ENCODE peak calls at places on chromosomes 6 and 20, in seven cellular contexts. One of them, this sample, is unnamed.
A peak's percentile ranks its signal among the peaks of the same experiment; 100 is the strongest.

GRCh38 chr6:72826033-72826432 is 204.2 kb downstream of the KCNQ5 start:
- DNase-seq in RWPE1: peak; percentile 23
- DNase-seq in cerebellum: no peak
- DNase-seq in T-cell: no peak
- DNase-seq in NCI-H2107: no peak
- DNase-seq in stimulated activated CD4-positive, alpha-beta T cell treated with anti-CD3 and anti-CD28 coated beads, Interleukin-2, amount 100 ng/mL, for 48 hours: no peak
- DNase-seq in epithelial cell of esophagus: peak; percentile 76
- DNase-seq in this sample: no peak

GRCh38 chr20:48750941-48751620 is 76.7 kb downstream of the PREX1 start:
- DNase-seq in T-cell: peak; percentile 34
- DNase-seq in stimulated activated CD4-positive, alpha-beta T cell treated with anti-CD3 and anti-CD28 coated beads, Interleukin-2, amount 100 ng/mL, for 48 hours: no peak
- DNase-seq in RWPE1: no peak
- DNase-seq in epithelial cell of esophagus: no peak
- DNase-seq in cerebellum: peak; percentile 11
- DNase-seq in NCI-H2107: no peak
- DNase-seq in this sample: no peak

GRCh38 chr6:131733376-131734016 is 22.7 kb upstream of the CTAGE9 start:
- DNase-seq in RWPE1: no peak
- DNase-seq in NCI-H2107: no peak
- DNase-seq in stimulated activated CD4-positive, alpha-beta T cell treated with anti-CD3 and anti-CD28 coated beads, Interleukin-2, amount 100 ng/mL, for 48 hours: no peak
- DNase-seq in T-cell: no peak
- DNase-seq in epithelial cell of esophagus: no peak
- DNase-seq in cerebellum: no peak
- DNase-seq in this sample: peak; percentile 7

GRCh38 chr20:39632757-39633156 is 670.6 kb downstream of the DHX35 start:
- DNase-seq in T-cell: no peak
- DNase-seq in epithelial cell of esophagus: no peak
- DNase-seq in stimulated activated CD4-positive, alpha-beta T cell treated with anti-CD3 and anti-CD28 coated beads, Interleukin-2, amount 100 ng/mL, for 48 hours: no peak
- DNase-seq in cerebellum: no peak
- DNase-seq in RWPE1: no peak
- DNase-seq in NCI-H2107: no peak
- DNase-seq in this sample: no peak

GRCh38 chr20:45011108-45011526 is 44.8 kb downstream of the STK4 start:
- DNase-seq in T-cell: no peak
- DNase-seq in RWPE1: peak; percentile 77
- DNase-seq in stimulated activated CD4-positive, alpha-beta T cell treated with anti-CD3 and anti-CD28 coated beads, Interleukin-2, amount 100 ng/mL, for 48 hours: peak; percentile 48
- DNase-seq in NCI-H2107: peak; percentile 0
- DNase-seq in cerebellum: peak; percentile 43
- DNase-seq in epithelial cell of esophagus: peak; percentile 64
- DNase-seq in this sample: no peak

GRCh38 chr6:33021917-33022316 is 12.5 kb upstream of the HLA-DOA start:
- DNase-seq in NCI-H2107: no peak
- DNase-seq in RWPE1: no peak
- DNase-seq in cerebellum: no peak
- DNase-seq in stimulated activated CD4-positive, alpha-beta T cell treated with anti-CD3 and anti-CD28 coated beads, Interleukin-2, amount 100 ng/mL, for 48 hours: no peak
- DNase-seq in epithelial cell of esophagus: no peak
- DNase-seq in T-cell: no peak
- DNase-seq in this sample: no peak

GRCh38 chr20:24832518-24832917 is 116.6 kb upstream of the CST7 start:
- DNase-seq in stimulated activated CD4-positive, alpha-beta T cell treated with anti-CD3 and anti-CD28 coated beads, Interleukin-2, amount 100 ng/mL, for 48 hours: no peak
- DNase-seq in T-cell: no peak
- DNase-seq in epithelial cell of esophagus: no peak
- DNase-seq in cerebellum: no peak
- DNase-seq in RWPE1: no peak
- DNase-seq in NCI-H2107: no peak
- DNase-seq in this sample: no peak

GRCh38 chr6:140817176-140817575 is 1315.5 kb upstream of the GJE1 start:
- DNase-seq in T-cell: no peak
- DNase-seq in epithelial cell of esophagus: peak; percentile 7
- DNase-seq in RWPE1: no peak
- DNase-seq in stimulated activated CD4-positive, alpha-beta T cell treated with anti-CD3 and anti-CD28 coated beads, Interleukin-2, amount 100 ng/mL, for 48 hours: no peak
- DNase-seq in cerebellum: no peak
- DNase-seq in NCI-H2107: no peak
- DNase-seq in this sample: no peak

GRCh38 chr6:26196846-26197683 is 109.8 kb downstream of the HFE start:
- DNase-seq in epithelial cell of esophagus: peak; percentile 92
- DNase-seq in stimulated activated CD4-positive, alpha-beta T cell treated with anti-CD3 and anti-CD28 coated beads, Interleukin-2, amount 100 ng/mL, for 48 hours: peak; percentile 63
- DNase-seq in RWPE1: peak; percentile 92
- DNase-seq in T-cell: peak; percentile 76
- DNase-seq in cerebellum: peak; percentile 92
- DNase-seq in NCI-H2107: peak; percentile 44
- DNase-seq in this sample: peak; percentile 62

GRCh38 chr6:40326689-40327404 is 260.3 kb downstream of the LRFN2 start:
- DNase-seq in epithelial cell of esophagus: no peak
- DNase-seq in NCI-H2107: peak; percentile 17
- DNase-seq in stimulated activated CD4-positive, alpha-beta T cell treated with anti-CD3 and anti-CD28 coated beads, Interleukin-2, amount 100 ng/mL, for 48 hours: no peak
- DNase-seq in cerebellum: no peak
- DNase-seq in RWPE1: no peak
- DNase-seq in T-cell: no peak
- DNase-seq in this sample: no peak

GRCh38 chr20:36532388-36532787 is 8.9 kb upstream of the MYL9 start:
- DNase-seq in cerebellum: no peak
- DNase-seq in epithelial cell of esophagus: no peak
- DNase-seq in NCI-H2107: no peak
- DNase-seq in RWPE1: no peak
- DNase-seq in stimulated activated CD4-positive, alpha-beta T cell treated with anti-CD3 and anti-CD28 coated beads, Interleukin-2, amount 100 ng/mL, for 48 hours: no peak
- DNase-seq in T-cell: no peak
- DNase-seq in this sample: no peak

GRCh38 chr6:29887819-29888581 is 54.3 kb upstream of the HLA-A start:
- DNase-seq in RWPE1: peak; percentile 42
- DNase-seq in T-cell: peak; percentile 65
- DNase-seq in NCI-H2107: no peak
- DNase-seq in epithelial cell of esophagus: peak; percentile 58
- DNase-seq in stimulated activated CD4-positive, alpha-beta T cell treated with anti-CD3 and anti-CD28 coated beads, Interleukin-2, amount 100 ng/mL, for 48 hours: peak; percentile 63
- DNase-seq in cerebellum: peak; percentile 16
- DNase-seq in this sample: peak; percentile 22

GRCh38 chr6:163092846-163093245 is 321.7 kb upstream of the QKI start:
- DNase-seq in cerebellum: peak; percentile 62
- DNase-seq in RWPE1: no peak
- DNase-seq in T-cell: no peak
- DNase-seq in stimulated activated CD4-positive, alpha-beta T cell treated with anti-CD3 and anti-CD28 coated beads, Interleukin-2, amount 100 ng/mL, for 48 hours: no peak
- DNase-seq in NCI-H2107: no peak
- DNase-seq in epithelial cell of esophagus: no peak
- DNase-seq in this sample: no peak

GRCh38 chr6:102562713-102563112 is 1169.2 kb downstream of the GRIK2 start:
- DNase-seq in NCI-H2107: no peak
- DNase-seq in cerebellum: no peak
- DNase-seq in epithelial cell of esophagus: no peak
- DNase-seq in stimulated activated CD4-positive, alpha-beta T cell treated with anti-CD3 and anti-CD28 coated beads, Interleukin-2, amount 100 ng/mL, for 48 hours: no peak
- DNase-seq in RWPE1: no peak
- DNase-seq in T-cell: no peak
- DNase-seq in this sample: no peak

GRCh38 chr6:121382467-121383121 is 48.3 kb upstream of the TBC1D32 start:
- DNase-seq in stimulated activated CD4-positive, alpha-beta T cell treated with anti-CD3 and anti-CD28 coated beads, Interleukin-2, amount 100 ng/mL, for 48 hours: no peak
- DNase-seq in T-cell: no peak
- DNase-seq in NCI-H2107: no peak
- DNase-seq in epithelial cell of esophagus: no peak
- DNase-seq in RWPE1: no peak
- DNase-seq in cerebellum: no peak
- DNase-seq in this sample: no peak

GRCh38 chr6:33174784-33175183 is 17.5 kb downstream of the COL11A2 start:
- DNase-seq in T-cell: no peak
- DNase-seq in stimulated activated CD4-positive, alpha-beta T cell treated with anti-CD3 and anti-CD28 coated beads, Interleukin-2, amount 100 ng/mL, for 48 hours: no peak
- DNase-seq in NCI-H2107: no peak
- DNase-seq in RWPE1: no peak
- DNase-seq in epithelial cell of esophagus: no peak
- DNase-seq in cerebellum: no peak
- DNase-seq in this sample: no peak

GRCh38 chr6:163438940-163439335 is 24.4 kb downstream of the QKI start:
- DNase-seq in epithelial cell of esophagus: no peak
- DNase-seq in cerebellum: no peak
- DNase-seq in T-cell: no peak
- DNase-seq in stimulated activated CD4-positive, alpha-beta T cell treated with anti-CD3 and anti-CD28 coated beads, Interleukin-2, amount 100 ng/mL, for 48 hours: no peak
- DNase-seq in NCI-H2107: no peak
- DNase-seq in RWPE1: no peak
- DNase-seq in this sample: no peak

GRCh38 chr20:64196831-64197418 is 32.7 kb downstream of the MYT1 start:
- DNase-seq in RWPE1: no peak
- DNase-seq in T-cell: no peak
- DNase-seq in epithelial cell of esophagus: no peak
- DNase-seq in cerebellum: peak; percentile 80
- DNase-seq in NCI-H2107: no peak
- DNase-seq in stimulated activated CD4-positive, alpha-beta T cell treated with anti-CD3 and anti-CD28 coated beads, Interleukin-2, amount 100 ng/mL, for 48 hours: no peak
- DNase-seq in this sample: no peak

GRCh38 chr6:155916870-155917624 is 461.4 kb upstream of the NOX3 start:
- DNase-seq in T-cell: no peak
- DNase-seq in cerebellum: no peak
- DNase-seq in NCI-H2107: no peak
- DNase-seq in epithelial cell of esophagus: no peak
- DNase-seq in RWPE1: no peak
- DNase-seq in stimulated activated CD4-positive, alpha-beta T cell treated with anti-CD3 and anti-CD28 coated beads, Interleukin-2, amount 100 ng/mL, for 48 hours: no peak
- DNase-seq in this sample: no peak

GRCh38 chr6:166395351-166395750 is 12.6 kb upstream of the MPC1 start:
- DNase-seq in cerebellum: no peak
- DNase-seq in RWPE1: no peak
- DNase-seq in NCI-H2107: no peak
- DNase-seq in epithelial cell of esophagus: no peak
- DNase-seq in stimulated activated CD4-positive, alpha-beta T cell treated with anti-CD3 and anti-CD28 coated beads, Interleukin-2, amount 100 ng/mL, for 48 hours: no peak
- DNase-seq in T-cell: no peak
- DNase-seq in this sample: no peak

GRCh38 chr6:152863618-152864326 is 113.2 kb downstream of the VIP start:
- DNase-seq in stimulated activated CD4-positive, alpha-beta T cell treated with anti-CD3 and anti-CD28 coated beads, Interleukin-2, amount 100 ng/mL, for 48 hours: peak; percentile 54
- DNase-seq in T-cell: no peak
- DNase-seq in RWPE1: peak; percentile 22
- DNase-seq in epithelial cell of esophagus: peak; percentile 80
- DNase-seq in NCI-H2107: peak; percentile 23
- DNase-seq in cerebellum: peak; percentile 57
- DNase-seq in this sample: no peak

GRCh38 chr20:36275441-36276189 is 30.5 kb upstream of the DLGAP4 start:
- DNase-seq in epithelial cell of esophagus: no peak
- DNase-seq in stimulated activated CD4-positive, alpha-beta T cell treated with anti-CD3 and anti-CD28 coated beads, Interleukin-2, amount 100 ng/mL, for 48 hours: no peak
- DNase-seq in T-cell: no peak
- DNase-seq in RWPE1: no peak
- DNase-seq in NCI-H2107: no peak
- DNase-seq in cerebellum: peak; percentile 13
- DNase-seq in this sample: no peak

GRCh38 chr6:106110167-106110826 is 24.2 kb downstream of the PRDM1 start:
- DNase-seq in epithelial cell of esophagus: peak; percentile 41
- DNase-seq in RWPE1: no peak
- DNase-seq in cerebellum: no peak
- DNase-seq in stimulated activated CD4-positive, alpha-beta T cell treated with anti-CD3 and anti-CD28 coated beads, Interleukin-2, amount 100 ng/mL, for 48 hours: no peak
- DNase-seq in NCI-H2107: no peak
- DNase-seq in T-cell: no peak
- DNase-seq in this sample: no peak

GRCh38 chr6:112443118-112443641 is 96.0 kb downstream of the RFPL4B start:
- DNase-seq in NCI-H2107: no peak
- DNase-seq in T-cell: no peak
- DNase-seq in RWPE1: no peak
- DNase-seq in epithelial cell of esophagus: no peak
- DNase-seq in stimulated activated CD4-positive, alpha-beta T cell treated with anti-CD3 and anti-CD28 coated beads, Interleukin-2, amount 100 ng/mL, for 48 hours: no peak
- DNase-seq in cerebellum: peak; percentile 1
- DNase-seq in this sample: no peak

GRCh38 chr6:46215777-46216176 is 45.0 kb upstream of the ENPP5 start:
- DNase-seq in NCI-H2107: no peak
- DNase-seq in stimulated activated CD4-positive, alpha-beta T cell treated with anti-CD3 and anti-CD28 coated beads, Interleukin-2, amount 100 ng/mL, for 48 hours: no peak
- DNase-seq in T-cell: no peak
- DNase-seq in epithelial cell of esophagus: no peak
- DNase-seq in cerebellum: no peak
- DNase-seq in RWPE1: no peak
- DNase-seq in this sample: no peak

GRCh38 chr6:113642714-113643442 is 214.3 kb upstream of the MARCKS start:
- DNase-seq in epithelial cell of esophagus: peak; percentile 37
- DNase-seq in cerebellum: no peak
- DNase-seq in stimulated activated CD4-positive, alpha-beta T cell treated with anti-CD3 and anti-CD28 coated beads, Interleukin-2, amount 100 ng/mL, for 48 hours: no peak
- DNase-seq in T-cell: no peak
- DNase-seq in RWPE1: no peak
- DNase-seq in NCI-H2107: peak; percentile 32
- DNase-seq in this sample: no peak

GRCh38 chr6:161370882-161371281 is 97.0 kb upstream of the AGPAT4 start:
- DNase-seq in RWPE1: peak; percentile 49
- DNase-seq in epithelial cell of esophagus: peak; percentile 86
- DNase-seq in T-cell: peak; percentile 45
- DNase-seq in NCI-H2107: peak; percentile 54
- DNase-seq in cerebellum: peak; percentile 68
- DNase-seq in stimulated activated CD4-positive, alpha-beta T cell treated with anti-CD3 and anti-CD28 coated beads, Interleukin-2, amount 100 ng/mL, for 48 hours: peak; percentile 57
- DNase-seq in this sample: peak; percentile 16

GRCh38 chr20:63132715-63133471 is 83.0 kb downstream of the YTHDF1 start:
- DNase-seq in stimulated activated CD4-positive, alpha-beta T cell treated with anti-CD3 and anti-CD28 coated beads, Interleukin-2, amount 100 ng/mL, for 48 hours: no peak
- DNase-seq in NCI-H2107: no peak
- DNase-seq in cerebellum: no peak
- DNase-seq in epithelial cell of esophagus: no peak
- DNase-seq in T-cell: no peak
- DNase-seq in RWPE1: no peak
- DNase-seq in this sample: no peak

GRCh38 chr20:55316753-55317152 is 688.6 kb downstream of the CBLN4 start:
- DNase-seq in epithelial cell of esophagus: no peak
- DNase-seq in cerebellum: no peak
- DNase-seq in NCI-H2107: no peak
- DNase-seq in stimulated activated CD4-positive, alpha-beta T cell treated with anti-CD3 and anti-CD28 coated beads, Interleukin-2, amount 100 ng/mL, for 48 hours: no peak
- DNase-seq in RWPE1: no peak
- DNase-seq in T-cell: no peak
- DNase-seq in this sample: no peak

GRCh38 chr20:25867776-25868649 is 171.4 kb upstream of the ZNF337 start:
- DNase-seq in cerebellum: peak; percentile 75
- DNase-seq in T-cell: peak; percentile 39
- DNase-seq in RWPE1: peak; percentile 56
- DNase-seq in NCI-H2107: no peak
- DNase-seq in epithelial cell of esophagus: peak; percentile 50
- DNase-seq in stimulated activated CD4-positive, alpha-beta T cell treated with anti-CD3 and anti-CD28 coated beads, Interleukin-2, amount 100 ng/mL, for 48 hours: peak; percentile 62
- DNase-seq in this sample: no peak

GRCh38 chr6:119348308-119349040 is 1.1 kb downstream of the MAN1A1 start:
- DNase-seq in T-cell: no peak
- DNase-seq in cerebellum: peak; percentile 27
- DNase-seq in NCI-H2107: no peak
- DNase-seq in RWPE1: peak; percentile 11
- DNase-seq in epithelial cell of esophagus: peak; percentile 11
- DNase-seq in stimulated activated CD4-positive, alpha-beta T cell treated with anti-CD3 and anti-CD28 coated beads, Interleukin-2, amount 100 ng/mL, for 48 hours: peak; percentile 15
- DNase-seq in this sample: no peak

GRCh38 chr20:6711950-6712634 is 55.4 kb upstream of the BMP2 start:
- DNase-seq in NCI-H2107: no peak
- DNase-seq in RWPE1: no peak
- DNase-seq in stimulated activated CD4-positive, alpha-beta T cell treated with anti-CD3 and anti-CD28 coated beads, Interleukin-2, amount 100 ng/mL, for 48 hours: no peak
- DNase-seq in T-cell: no peak
- DNase-seq in cerebellum: no peak
- DNase-seq in epithelial cell of esophagus: peak; percentile 38
- DNase-seq in this sample: no peak

GRCh38 chr6:163179721-163180120 is 234.8 kb upstream of the QKI start:
- DNase-seq in RWPE1: no peak
- DNase-seq in stimulated activated CD4-positive, alpha-beta T cell treated with anti-CD3 and anti-CD28 coated beads, Interleukin-2, amount 100 ng/mL, for 48 hours: no peak
- DNase-seq in cerebellum: no peak
- DNase-seq in NCI-H2107: no peak
- DNase-seq in epithelial cell of esophagus: no peak
- DNase-seq in T-cell: no peak
- DNase-seq in this sample: no peak

GRCh38 chr6:13924949-13925881 is at the start of gene RNF182:
- DNase-seq in RWPE1: peak; percentile 55
- DNase-seq in T-cell: no peak
- DNase-seq in NCI-H2107: no peak
- DNase-seq in stimulated activated CD4-positive, alpha-beta T cell treated with anti-CD3 and anti-CD28 coated beads, Interleukin-2, amount 100 ng/mL, for 48 hours: peak; percentile 22
- DNase-seq in cerebellum: peak; percentile 36
- DNase-seq in epithelial cell of esophagus: peak; percentile 32
- DNase-seq in this sample: peak; percentile 85

GRCh38 chr20:63330940-63331339 is 30.2 kb downstream of the CHRNA4 start:
- DNase-seq in RWPE1: no peak
- DNase-seq in NCI-H2107: no peak
- DNase-seq in epithelial cell of esophagus: no peak
- DNase-seq in stimulated activated CD4-positive, alpha-beta T cell treated with anti-CD3 and anti-CD28 coated beads, Interleukin-2, amount 100 ng/mL, for 48 hours: no peak
- DNase-seq in T-cell: no peak
- DNase-seq in cerebellum: no peak
- DNase-seq in this sample: no peak